ENCODE peak calls at places on chromosomes 12 and 14, in ten cellular contexts. U is PC-3; O is lower lobe of right lung; D is CD8-positive, alpha-beta T cell; V is tibial nerve; G is IMR-90; F is HCT116; L is GM23338; R is lung; E is heart right ventricle. J is an unnamed sample.
A peak's percentile ranks its signal among the peaks of the same experiment; 100 is the strongest.

GRCh38 chr12:88153959-88154358 is 11.9 kb downstream of the TMTC3 start:
- DNase-seq in U (peak; percentile 65), O (no peak), D (no peak), V (no peak), G (peak; percentile 70), F (peak; percentile 37), L (no peak), R (no peak), E (no peak), J (no peak)

GRCh38 chr12:92769124-92769901 is 66.5 kb downstream of the PLEKHG7 start:
- DNase-seq in U (no peak), O (no peak), D (no peak), V (no peak), G (no peak), F (no peak), L (no peak), R (no peak), E (no peak), J (no peak)

GRCh38 chr14:29039171-29039570 is 272.6 kb downstream of the FOXG1 start:
- DNase-seq in U (peak; percentile 11), O (no peak), D (no peak), V (no peak), G (peak; percentile 50), F (no peak), L (peak; percentile 32), R (no peak), E (no peak), J (no peak)

GRCh38 chr12:76183459-76184186 is 99.1 kb upstream of the NAP1L1 start:
- DNase-seq in U (peak; percentile 99), O (no peak), D (no peak), V (no peak), G (peak; percentile 99), F (peak; percentile 46), L (no peak), R (peak; percentile 45), E (peak; percentile 5), J (peak; percentile 84)

GRCh38 chr14:103086771-103087342 is 2.8 kb downstream of the LBHD2 start:
- DNase-seq in U (no peak), O (peak; percentile 41), D (no peak), V (no peak), G (no peak), F (no peak), L (no peak), R (no peak), E (no peak), J (no peak)

GRCh38 chr12:89286506-89286905 is 65.8 kb downstream of the DUSP6 start:
- DNase-seq in U (no peak), O (no peak), D (no peak), V (no peak), G (no peak), F (no peak), L (no peak), R (no peak), E (no peak), J (no peak)

GRCh38 chr12:31594681-31595080 is 3.7 kb upstream of the DENND5B start:
- DNase-seq in U (no peak), O (no peak), D (no peak), V (no peak), G (peak; percentile 19), F (no peak), L (no peak), R (no peak), E (no peak), J (no peak)

GRCh38 chr12:71947645-71948105 is 9.0 kb downstream of the TPH2 start:
- DNase-seq in U (peak; percentile 63), O (peak; percentile 44), D (no peak), V (no peak), G (peak; percentile 86), F (no peak), L (peak; percentile 98), R (peak; percentile 64), E (no peak), J (peak; percentile 45)

GRCh38 chr12:110354172-110354780 is 49.2 kb downstream of the ANAPC7 start:
- DNase-seq in U (no peak), O (no peak), D (no peak), V (no peak), G (peak; percentile 43), F (no peak), L (no peak), R (no peak), E (no peak), J (no peak)

GRCh38 chr14:97331526-97331925 is 534.3 kb downstream of the VRK1 start:
- DNase-seq in U (peak; percentile 16), O (no peak), D (no peak), V (no peak), G (no peak), F (no peak), L (no peak), R (no peak), E (no peak), J (no peak)

GRCh38 chr12:46792925-46793324 is 32.9 kb downstream of the SLC38A4 start:
- DNase-seq in U (no peak), O (no peak), D (no peak), V (no peak), G (no peak), F (no peak), L (no peak), R (no peak), E (no peak), J (no peak)

GRCh38 chr12:65487679-65488078 is 209.2 kb downstream of the MSRB3 start:
- DNase-seq in U (peak; percentile 49), O (no peak), D (no peak), V (no peak), G (no peak), F (no peak), L (no peak), R (no peak), E (no peak), J (no peak)

DNA sequence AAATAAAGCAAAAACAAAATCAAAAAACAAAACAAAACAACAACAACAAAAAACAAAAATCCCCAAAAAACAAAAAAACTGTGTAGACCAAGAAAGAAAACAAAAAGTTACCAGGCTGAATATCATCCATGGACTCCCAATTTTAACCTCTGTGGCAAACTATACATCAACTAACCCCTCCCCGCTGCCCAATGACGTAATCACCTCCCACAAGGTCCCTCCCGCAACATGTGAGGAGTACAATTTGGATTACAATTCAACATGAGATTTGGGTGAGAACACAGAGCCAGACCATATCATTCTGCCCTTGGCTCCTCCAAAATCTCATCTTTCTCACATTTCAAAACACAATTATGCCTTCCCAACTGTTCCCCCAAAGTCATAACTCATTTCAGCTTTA is 179.8 kb downstream of the DERA start:
- DNase-seq in U (no peak), O (no peak), D (no peak), V (no peak), G (no peak), F (no peak), L (no peak), R (no peak), E (no peak), J (no peak)
- TF ChIP-seq CTCF in U (no peak), O (no peak), D (no peak), V (no peak), G (no peak), F (no peak), L (no peak), R (no peak), E (no peak), J (no peak)

DNA sequence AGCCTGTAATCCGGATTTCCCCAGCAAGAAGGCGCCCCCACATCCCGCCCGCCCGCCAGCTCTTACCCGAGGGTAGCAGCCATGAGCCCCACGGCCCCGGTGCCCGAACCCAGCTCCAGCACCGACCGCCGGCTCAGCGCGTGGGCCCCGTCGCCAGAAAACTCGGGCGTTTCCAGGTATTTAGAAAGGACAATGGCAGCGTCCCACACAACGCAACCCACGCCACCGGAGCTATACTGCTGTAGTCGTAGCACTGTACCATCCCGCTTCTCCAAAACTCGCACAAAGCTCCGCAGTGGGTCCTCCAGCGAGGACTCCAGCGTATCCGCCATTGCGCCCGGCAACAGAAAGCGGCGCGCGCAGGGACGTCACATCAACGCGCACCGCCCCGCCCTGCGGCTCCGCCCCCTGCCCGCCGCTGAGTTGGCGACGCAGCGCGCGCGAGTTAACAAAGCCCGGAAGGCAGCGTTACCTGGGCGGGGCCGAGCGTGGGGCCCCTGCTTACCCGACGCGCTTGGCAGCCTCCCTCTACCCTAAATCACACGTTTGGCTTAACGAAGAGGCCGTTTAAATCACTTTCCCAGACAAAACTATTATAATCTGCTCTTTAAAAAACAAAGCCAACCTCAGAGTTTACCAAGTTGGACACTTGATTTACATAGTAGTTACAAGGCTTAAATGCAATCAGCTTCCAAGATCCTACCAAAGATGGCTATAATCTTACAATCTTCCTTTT is at the start of gene VCPKMT:
- DNase-seq in U (peak; percentile 96), O (peak; percentile 97), D (peak; percentile 98), V (peak; percentile 89), G (peak; percentile 86), F (peak; percentile 73), L (peak; percentile 97), R (peak; percentile 94), E (peak; percentile 93), J (peak; percentile 44)
- H3K36me3 ChIP-seq in U (peaks cover 32% of the 10 kb centered on the region), O (peaks cover 45% of the 10 kb centered on the region), D (peaks cover 18% of the 10 kb centered on the region), V (no peaks in the 10 kb centered on the region), G (peaks cover 15% of the 10 kb centered on the region), F (peaks cover 20% of the 10 kb centered on the region), L (peaks cover 35% of the 10 kb centered on the region), R (peaks cover 13% of the 10 kb centered on the region), E (peaks cover 66% of the 10 kb centered on the region), J (peaks cover 4% of the 10 kb centered on the region)

DNA sequence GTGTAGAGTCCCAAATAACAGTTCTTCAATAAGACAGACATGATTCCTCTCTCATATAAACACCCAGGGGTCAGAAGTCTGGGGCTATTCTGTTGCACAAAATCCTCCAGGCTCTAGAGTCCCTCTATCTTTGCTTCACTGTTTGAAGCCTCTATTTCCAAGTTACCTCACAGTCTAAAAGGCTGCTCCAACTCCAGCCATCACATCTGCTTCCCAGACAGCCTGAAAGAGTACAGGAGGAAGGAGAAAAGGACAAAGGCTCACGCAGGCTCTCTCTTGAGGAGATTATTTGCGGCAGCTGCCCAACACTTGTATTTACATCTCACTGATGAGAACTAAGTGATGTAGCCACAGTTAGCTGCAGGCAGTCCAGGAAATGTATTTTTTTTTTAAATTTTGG is 6.4 kb downstream of the PAPLN start:
- DNase-seq in U (no peak), O (no peak), D (no peak), V (no peak), G (no peak), F (no peak), L (no peak), R (no peak), E (no peak), J (no peak)
- H3K4me3 ChIP-seq in U (no peak overlapping the region), O (no peak overlapping the region), D (no peak overlapping the region), V (no peak overlapping the region), G (no peak overlapping the region), F (no peak overlapping the region), L (no peak overlapping the region), R (no peak overlapping the region), E (no peak overlapping the region), J (no peak overlapping the region)

GRCh38 chr12:128265566-128265965 is 1.4 kb upstream of the TMEM132C start:
- DNase-seq in U (no peak), O (no peak), D (no peak), V (no peak), G (no peak), F (no peak), L (no peak), R (no peak), E (no peak), J (no peak)

GRCh38 chr12:128261757-128262156 is 5.2 kb upstream of the TMEM132C start:
- DNase-seq in U (no peak), O (no peak), D (no peak), V (no peak), G (no peak), F (no peak), L (no peak), R (no peak), E (no peak), J (no peak)

GRCh38 chr12:128258866-128259555 is 8.0 kb upstream of the TMEM132C start:
- DNase-seq in U (peak; percentile 19), O (no peak), D (no peak), V (no peak), G (no peak), F (no peak), L (no peak), R (no peak), E (no peak), J (no peak)

GRCh38 chr12:128259556-128260070 is 7.4 kb upstream of the TMEM132C start:
- DNase-seq in U (peak; percentile 47), O (no peak), D (no peak), V (no peak), G (no peak), F (no peak), L (peak; percentile 41), R (no peak), E (no peak), J (no peak)
- TF ChIP-seq CTCF in U (peak; percentile 88), O (peak; percentile 73), D (no peak), V (peak; percentile 47), G (no peak), F (peak; percentile 31), L (peak; percentile 52), R (no peak), E (peak; percentile 70), J (no peak)

J was measured in BJ.